ENCODE peak calls at places on chromosome 15, in five cellular contexts. One of them, this sample, is unnamed.

GRCh38 chr15:74345051-74345450 is 22.4 kb downstream of the CYP11A1 start:
- DNase-seq in heart right ventricle: no peak
- DNase-seq in astrocyte of the spinal cord: peak; percentile 38
- DNase-seq in A549: no peak
- DNase-seq in fibroblast of the aortic adventitia: no peak
- DNase-seq in this sample: no peak

GRCh38 chr15:27993996-27994775 is 104.9 kb downstream of the OCA2 start:
- DNase-seq in astrocyte of the spinal cord: no peak
- DNase-seq in heart right ventricle: no peak
- DNase-seq in fibroblast of the aortic adventitia: no peak
- DNase-seq in A549: no peak
- DNase-seq in this sample: no peak

GRCh38 chr15:66997212-66997611 is 68.2 kb upstream of the SMAD3 start:
- DNase-seq in astrocyte of the spinal cord: peak; percentile 75
- DNase-seq in heart right ventricle: no peak
- DNase-seq in A549: no peak
- DNase-seq in fibroblast of the aortic adventitia: peak; percentile 88
- DNase-seq in this sample: no peak

GRCh38 chr15:28943146-28943545 is 57.4 kb downstream of the APBA2 start:
- DNase-seq in heart right ventricle: no peak
- DNase-seq in A549: no peak
- DNase-seq in fibroblast of the aortic adventitia: no peak
- DNase-seq in astrocyte of the spinal cord: no peak
- DNase-seq in this sample: no peak

GRCh38 chr15:91793771-91794170 is 59.7 kb upstream of the SLCO3A1 start:
- DNase-seq in heart right ventricle: no peak
- DNase-seq in A549: no peak
- DNase-seq in fibroblast of the aortic adventitia: no peak
- DNase-seq in astrocyte of the spinal cord: no peak
- DNase-seq in this sample: no peak

GRCh38 chr15:59396211-59396610 is 23.5 kb upstream of the MYO1E start:
- DNase-seq in astrocyte of the spinal cord: no peak
- DNase-seq in heart right ventricle: no peak
- DNase-seq in A549: no peak
- DNase-seq in fibroblast of the aortic adventitia: no peak
- DNase-seq in this sample: no peak

GRCh38 chr15:71329509-71330260 is 214.4 kb downstream of the THSD4 start:
- DNase-seq in A549: no peak
- DNase-seq in heart right ventricle: no peak
- DNase-seq in astrocyte of the spinal cord: peak; percentile 64
- DNase-seq in fibroblast of the aortic adventitia: peak; percentile 53
- DNase-seq in this sample: no peak

GRCh38 chr15:85840079-85840801 is 45.5 kb upstream of the KLHL25 start:
- DNase-seq in heart right ventricle: peak; percentile 85
- DNase-seq in astrocyte of the spinal cord: peak; percentile 58
- DNase-seq in A549: peak; percentile 91
- DNase-seq in fibroblast of the aortic adventitia: peak; percentile 55
- DNase-seq in this sample: peak; percentile 67

GRCh38 chr15:83498801-83499200 is 51.7 kb downstream of the SH3GL3 start:
- DNase-seq in astrocyte of the spinal cord: no peak
- DNase-seq in heart right ventricle: no peak
- DNase-seq in fibroblast of the aortic adventitia: no peak
- DNase-seq in A549: no peak
- DNase-seq in this sample: no peak

GRCh38 chr15:88202231-88202630 is 54.3 kb downstream of the NTRK3 start:
- DNase-seq in astrocyte of the spinal cord: no peak
- DNase-seq in heart right ventricle: no peak
- DNase-seq in A549: no peak
- DNase-seq in fibroblast of the aortic adventitia: peak; percentile 67
- DNase-seq in this sample: no peak

GRCh38 chr15:69467636-69468035 is 15.0 kb downstream of the RPLP1 start:
- DNase-seq in heart right ventricle: no peak
- DNase-seq in astrocyte of the spinal cord: no peak
- DNase-seq in fibroblast of the aortic adventitia: no peak
- DNase-seq in A549: no peak
- DNase-seq in this sample: no peak

GRCh38 chr15:75200765-75201608 is 695 bp upstream of the C15orf39 start:
- DNase-seq in astrocyte of the spinal cord: peak; percentile 26
- DNase-seq in fibroblast of the aortic adventitia: peak; percentile 28
- DNase-seq in heart right ventricle: no peak
- DNase-seq in A549: no peak
- DNase-seq in this sample: peak; percentile 26

GRCh38 chr15:65275104-65275727 is 11.5 kb downstream of the PARP16 start:
- DNase-seq in heart right ventricle: no peak
- DNase-seq in fibroblast of the aortic adventitia: no peak
- DNase-seq in astrocyte of the spinal cord: no peak
- DNase-seq in A549: no peak
- DNase-seq in this sample: no peak

GRCh38 chr15:38707802-38708671 is 143.4 kb upstream of the RASGRP1 start:
- DNase-seq in A549: peak; percentile 25
- DNase-seq in astrocyte of the spinal cord: peak; percentile 76
- DNase-seq in fibroblast of the aortic adventitia: peak; percentile 79
- DNase-seq in heart right ventricle: no peak
- DNase-seq in this sample: no peak

GRCh38 chr15:20356444-20357138 is 185.0 kb downstream of the GOLGA6L6 start:
- DNase-seq in heart right ventricle: peak; percentile 64
- DNase-seq in fibroblast of the aortic adventitia: peak; percentile 42
- DNase-seq in astrocyte of the spinal cord: no peak
- DNase-seq in A549: peak; percentile 80
- DNase-seq in this sample: peak; percentile 73

GRCh38 chr15:74320358-74321247 is 46.8 kb downstream of the CYP11A1 start:
- DNase-seq in fibroblast of the aortic adventitia: peak; percentile 61
- DNase-seq in heart right ventricle: peak; percentile 55
- DNase-seq in A549: peak; percentile 25
- DNase-seq in astrocyte of the spinal cord: peak; percentile 45
- DNase-seq in this sample: no peak

GRCh38 chr15:58504674-58505234 is 73.0 kb downstream of the LIPC start:
- DNase-seq in heart right ventricle: no peak
- DNase-seq in fibroblast of the aortic adventitia: no peak
- DNase-seq in astrocyte of the spinal cord: no peak
- DNase-seq in A549: no peak
- DNase-seq in this sample: no peak

GRCh38 chr15:52121896-52122295 is 9.3 kb upstream of the BCL2L10 start:
- DNase-seq in A549: no peak
- DNase-seq in heart right ventricle: no peak
- DNase-seq in fibroblast of the aortic adventitia: peak; percentile 20
- DNase-seq in astrocyte of the spinal cord: no peak
- DNase-seq in this sample: no peak

GRCh38 chr15:99132122-99132521 is 27.2 kb downstream of the SYNM start:
- DNase-seq in fibroblast of the aortic adventitia: no peak
- DNase-seq in astrocyte of the spinal cord: no peak
- DNase-seq in heart right ventricle: no peak
- DNase-seq in A549: no peak
- DNase-seq in this sample: no peak

GRCh38 chr15:85689729-85690128 is 105.0 kb downstream of the KLHL25 start:
- DNase-seq in heart right ventricle: no peak
- DNase-seq in A549: no peak
- DNase-seq in astrocyte of the spinal cord: peak; percentile 71
- DNase-seq in fibroblast of the aortic adventitia: peak; percentile 58
- DNase-seq in this sample: peak; percentile 24

This sample was measured in T-helper 1 cell.